ENCODE peak calls at places on chromosomes 4 and X, in six cellular contexts. One of them, this sample, is unnamed.

GRCh38 chr4:8201341-8201781 is 2.3 kb downstream of the SH3TC1 start:
- DNase-seq in adipocyte: no peak
- DNase-seq in HTR-8/SVneo: no peak
- DNase-seq in brain pericyte: no peak
- DNase-seq in activated T-cell treated with anti-CD3 and anti-CD28 coated beads, Interleukin-2, amount 50 U/mL, for 72 hours: peak; percentile 41
- DNase-seq in effector memory CD4-positive, alpha-beta T cell: no peak
- DNase-seq in this sample: no peak

GRCh38 chrX:49784747-49785280 is 44.3 kb upstream of the PAGE4 start:
- DNase-seq in adipocyte: no peak
- DNase-seq in HTR-8/SVneo: no peak
- DNase-seq in activated T-cell treated with anti-CD3 and anti-CD28 coated beads, Interleukin-2, amount 50 U/mL, for 72 hours: no peak
- DNase-seq in brain pericyte: no peak
- DNase-seq in effector memory CD4-positive, alpha-beta T cell: no peak
- DNase-seq in this sample: no peak

GRCh38 chr4:38684951-38685350 is 21.0 kb downstream of the KLF3 start:
- DNase-seq in effector memory CD4-positive, alpha-beta T cell: no peak
- DNase-seq in adipocyte: no peak
- DNase-seq in activated T-cell treated with anti-CD3 and anti-CD28 coated beads, Interleukin-2, amount 50 U/mL, for 72 hours: no peak
- DNase-seq in HTR-8/SVneo: no peak
- DNase-seq in brain pericyte: no peak
- DNase-seq in this sample: no peak

GRCh38 chrX:9147086-9147485 is 113.2 kb upstream of the FAM9B start:
- DNase-seq in effector memory CD4-positive, alpha-beta T cell: no peak
- DNase-seq in adipocyte: no peak
- DNase-seq in HTR-8/SVneo: no peak
- DNase-seq in brain pericyte: no peak
- DNase-seq in activated T-cell treated with anti-CD3 and anti-CD28 coated beads, Interleukin-2, amount 50 U/mL, for 72 hours: no peak
- DNase-seq in this sample: no peak

GRCh38 chrX:9899640-9900075 is 67.5 kb upstream of the CLDN34 start:
- DNase-seq in adipocyte: peak; percentile 67
- DNase-seq in activated T-cell treated with anti-CD3 and anti-CD28 coated beads, Interleukin-2, amount 50 U/mL, for 72 hours: no peak
- DNase-seq in HTR-8/SVneo: no peak
- DNase-seq in effector memory CD4-positive, alpha-beta T cell: no peak
- DNase-seq in brain pericyte: no peak
- DNase-seq in this sample: no peak

GRCh38 chr4:171142639-171143038 is 670.6 kb upstream of the GALNTL6 start:
- DNase-seq in HTR-8/SVneo: no peak
- DNase-seq in effector memory CD4-positive, alpha-beta T cell: no peak
- DNase-seq in brain pericyte: no peak
- DNase-seq in adipocyte: peak; percentile 0
- DNase-seq in activated T-cell treated with anti-CD3 and anti-CD28 coated beads, Interleukin-2, amount 50 U/mL, for 72 hours: no peak
- DNase-seq in this sample: no peak

GRCh38 chrX:3176439-3176820 is 135.2 kb downstream of the ARSF start:
- DNase-seq in effector memory CD4-positive, alpha-beta T cell: no peak
- DNase-seq in activated T-cell treated with anti-CD3 and anti-CD28 coated beads, Interleukin-2, amount 50 U/mL, for 72 hours: no peak
- DNase-seq in adipocyte: peak; percentile 73
- DNase-seq in HTR-8/SVneo: no peak
- DNase-seq in brain pericyte: no peak
- DNase-seq in this sample: no peak

GRCh38 chr4:139760558-139760957 is 94.9 kb downstream of the MGST2 start:
- DNase-seq in activated T-cell treated with anti-CD3 and anti-CD28 coated beads, Interleukin-2, amount 50 U/mL, for 72 hours: no peak
- DNase-seq in HTR-8/SVneo: no peak
- DNase-seq in effector memory CD4-positive, alpha-beta T cell: no peak
- DNase-seq in brain pericyte: no peak
- DNase-seq in adipocyte: no peak
- DNase-seq in this sample: no peak

GRCh38 chrX:101206471-101206870 is 13.1 kb upstream of the DRP2 start:
- DNase-seq in effector memory CD4-positive, alpha-beta T cell: no peak
- DNase-seq in activated T-cell treated with anti-CD3 and anti-CD28 coated beads, Interleukin-2, amount 50 U/mL, for 72 hours: no peak
- DNase-seq in HTR-8/SVneo: peak; percentile 11
- DNase-seq in brain pericyte: no peak
- DNase-seq in adipocyte: peak; percentile 59
- DNase-seq in this sample: no peak

GRCh38 chr4:99715286-99715685 is 57.7 kb upstream of the C4orf54 start:
- DNase-seq in adipocyte: no peak
- DNase-seq in HTR-8/SVneo: no peak
- DNase-seq in effector memory CD4-positive, alpha-beta T cell: no peak
- DNase-seq in activated T-cell treated with anti-CD3 and anti-CD28 coated beads, Interleukin-2, amount 50 U/mL, for 72 hours: no peak
- DNase-seq in brain pericyte: no peak
- DNase-seq in this sample: no peak

GRCh38 chrX:85303544-85303943 is 59.8 kb downstream of the ZNF711 start:
- DNase-seq in HTR-8/SVneo: no peak
- DNase-seq in adipocyte: no peak
- DNase-seq in activated T-cell treated with anti-CD3 and anti-CD28 coated beads, Interleukin-2, amount 50 U/mL, for 72 hours: no peak
- DNase-seq in effector memory CD4-positive, alpha-beta T cell: no peak
- DNase-seq in brain pericyte: no peak
- DNase-seq in this sample: no peak

GRCh38 chr4:88791274-88791673 is 93.6 kb upstream of the NAP1L5 start:
- DNase-seq in brain pericyte: no peak
- DNase-seq in adipocyte: peak; percentile 11
- DNase-seq in effector memory CD4-positive, alpha-beta T cell: no peak
- DNase-seq in activated T-cell treated with anti-CD3 and anti-CD28 coated beads, Interleukin-2, amount 50 U/mL, for 72 hours: no peak
- DNase-seq in HTR-8/SVneo: no peak
- DNase-seq in this sample: no peak

GRCh38 chrX:45697591-45697990 is 496.9 kb upstream of the DIPK2B start:
- DNase-seq in adipocyte: peak; percentile 76
- DNase-seq in brain pericyte: no peak
- DNase-seq in effector memory CD4-positive, alpha-beta T cell: no peak
- DNase-seq in activated T-cell treated with anti-CD3 and anti-CD28 coated beads, Interleukin-2, amount 50 U/mL, for 72 hours: no peak
- DNase-seq in HTR-8/SVneo: peak; percentile 6
- DNase-seq in this sample: no peak

GRCh38 chrX:44974462-44974861 is 101.5 kb downstream of the KDM6A start:
- DNase-seq in effector memory CD4-positive, alpha-beta T cell: no peak
- DNase-seq in HTR-8/SVneo: no peak
- DNase-seq in activated T-cell treated with anti-CD3 and anti-CD28 coated beads, Interleukin-2, amount 50 U/mL, for 72 hours: no peak
- DNase-seq in brain pericyte: no peak
- DNase-seq in adipocyte: peak; percentile 33
- DNase-seq in this sample: no peak

GRCh38 chr4:2829321-2829932 is 14.2 kb upstream of the ADD1 start:
- DNase-seq in adipocyte: no peak
- DNase-seq in effector memory CD4-positive, alpha-beta T cell: no peak
- DNase-seq in brain pericyte: no peak
- DNase-seq in HTR-8/SVneo: no peak
- DNase-seq in activated T-cell treated with anti-CD3 and anti-CD28 coated beads, Interleukin-2, amount 50 U/mL, for 72 hours: no peak
- DNase-seq in this sample: no peak

GRCh38 chrX:153687121-153688039 is at the start of gene SLC6A8:
- DNase-seq in effector memory CD4-positive, alpha-beta T cell: peak; percentile 27
- DNase-seq in activated T-cell treated with anti-CD3 and anti-CD28 coated beads, Interleukin-2, amount 50 U/mL, for 72 hours: peak; percentile 33
- DNase-seq in adipocyte: peak; percentile 79
- DNase-seq in HTR-8/SVneo: peak; percentile 31
- DNase-seq in brain pericyte: no peak
- DNase-seq in this sample: peak; percentile 68

GRCh38 chr4:40245794-40246546 is 49.1 kb downstream of the RHOH start:
- DNase-seq in adipocyte: no peak
- DNase-seq in effector memory CD4-positive, alpha-beta T cell: no peak
- DNase-seq in brain pericyte: no peak
- DNase-seq in HTR-8/SVneo: no peak
- DNase-seq in activated T-cell treated with anti-CD3 and anti-CD28 coated beads, Interleukin-2, amount 50 U/mL, for 72 hours: no peak
- DNase-seq in this sample: no peak

GRCh38 chr4:40276541-40276940 is 58.6 kb upstream of the CHRNA9 start:
- DNase-seq in effector memory CD4-positive, alpha-beta T cell: no peak
- DNase-seq in brain pericyte: no peak
- DNase-seq in activated T-cell treated with anti-CD3 and anti-CD28 coated beads, Interleukin-2, amount 50 U/mL, for 72 hours: no peak
- DNase-seq in adipocyte: no peak
- DNase-seq in HTR-8/SVneo: no peak
- DNase-seq in this sample: no peak

GRCh38 chrX:41087219-41087618 is 2.0 kb downstream of the USP9X start:
- DNase-seq in HTR-8/SVneo: no peak
- DNase-seq in activated T-cell treated with anti-CD3 and anti-CD28 coated beads, Interleukin-2, amount 50 U/mL, for 72 hours: no peak
- DNase-seq in brain pericyte: no peak
- DNase-seq in adipocyte: peak; percentile 23
- DNase-seq in effector memory CD4-positive, alpha-beta T cell: no peak
- DNase-seq in this sample: no peak

GRCh38 chr4:180436366-180436765 is 1806.8 kb upstream of the TENM3 start:
- DNase-seq in HTR-8/SVneo: no peak
- DNase-seq in brain pericyte: no peak
- DNase-seq in effector memory CD4-positive, alpha-beta T cell: no peak
- DNase-seq in activated T-cell treated with anti-CD3 and anti-CD28 coated beads, Interleukin-2, amount 50 U/mL, for 72 hours: no peak
- DNase-seq in adipocyte: peak; percentile 3
- DNase-seq in this sample: no peak

GRCh38 chrX:18464500-18464899 is 39.1 kb downstream of the CDKL5 start:
- DNase-seq in adipocyte: no peak
- DNase-seq in brain pericyte: no peak
- DNase-seq in HTR-8/SVneo: no peak
- DNase-seq in effector memory CD4-positive, alpha-beta T cell: no peak
- DNase-seq in activated T-cell treated with anti-CD3 and anti-CD28 coated beads, Interleukin-2, amount 50 U/mL, for 72 hours: no peak
- DNase-seq in this sample: no peak

GRCh38 chrX:115972717-115973116 is 197.8 kb upstream of the AGTR2 start:
- DNase-seq in effector memory CD4-positive, alpha-beta T cell: no peak
- DNase-seq in activated T-cell treated with anti-CD3 and anti-CD28 coated beads, Interleukin-2, amount 50 U/mL, for 72 hours: no peak
- DNase-seq in brain pericyte: no peak
- DNase-seq in HTR-8/SVneo: no peak
- DNase-seq in adipocyte: no peak
- DNase-seq in this sample: no peak

GRCh38 chr4:185227713-185228278 is 18.4 kb downstream of the SNX25 start:
- DNase-seq in effector memory CD4-positive, alpha-beta T cell: no peak
- DNase-seq in HTR-8/SVneo: no peak
- DNase-seq in adipocyte: no peak
- DNase-seq in brain pericyte: no peak
- DNase-seq in activated T-cell treated with anti-CD3 and anti-CD28 coated beads, Interleukin-2, amount 50 U/mL, for 72 hours: no peak
- DNase-seq in this sample: no peak

GRCh38 chr4:168794881-168795280 is 215.2 kb downstream of the CBR4 start:
- DNase-seq in HTR-8/SVneo: no peak
- DNase-seq in brain pericyte: no peak
- DNase-seq in effector memory CD4-positive, alpha-beta T cell: no peak
- DNase-seq in activated T-cell treated with anti-CD3 and anti-CD28 coated beads, Interleukin-2, amount 50 U/mL, for 72 hours: no peak
- DNase-seq in adipocyte: no peak
- DNase-seq in this sample: no peak

GRCh38 chr4:185712350-185713024 is 99.5 kb downstream of the SORBS2 start:
- DNase-seq in brain pericyte: no peak
- DNase-seq in HTR-8/SVneo: no peak
- DNase-seq in effector memory CD4-positive, alpha-beta T cell: no peak
- DNase-seq in activated T-cell treated with anti-CD3 and anti-CD28 coated beads, Interleukin-2, amount 50 U/mL, for 72 hours: no peak
- DNase-seq in adipocyte: no peak
- DNase-seq in this sample: no peak

GRCh38 chr4:139603576-139604387 is 47.8 kb upstream of the SETD7 start:
- DNase-seq in adipocyte: peak; percentile 88
- DNase-seq in activated T-cell treated with anti-CD3 and anti-CD28 coated beads, Interleukin-2, amount 50 U/mL, for 72 hours: peak; percentile 23
- DNase-seq in effector memory CD4-positive, alpha-beta T cell: no peak
- DNase-seq in brain pericyte: no peak
- DNase-seq in HTR-8/SVneo: peak; percentile 57
- DNase-seq in this sample: no peak

GRCh38 chrX:65679071-65679540 is 11.7 kb downstream of the MSN start:
- DNase-seq in brain pericyte: no peak
- DNase-seq in adipocyte: no peak
- DNase-seq in activated T-cell treated with anti-CD3 and anti-CD28 coated beads, Interleukin-2, amount 50 U/mL, for 72 hours: no peak
- DNase-seq in effector memory CD4-positive, alpha-beta T cell: no peak
- DNase-seq in HTR-8/SVneo: no peak
- DNase-seq in this sample: no peak

GRCh38 chr4:121216438-121216837 is 52.3 kb upstream of the TNIP3 start:
- DNase-seq in effector memory CD4-positive, alpha-beta T cell: no peak
- DNase-seq in brain pericyte: no peak
- DNase-seq in HTR-8/SVneo: no peak
- DNase-seq in adipocyte: no peak
- DNase-seq in activated T-cell treated with anti-CD3 and anti-CD28 coated beads, Interleukin-2, amount 50 U/mL, for 72 hours: no peak
- DNase-seq in this sample: no peak

GRCh38 chrX:118976599-118977340 is 2.4 kb downstream of the LONRF3 start:
- DNase-seq in HTR-8/SVneo: no peak
- DNase-seq in brain pericyte: no peak
- DNase-seq in adipocyte: peak; percentile 7
- DNase-seq in effector memory CD4-positive, alpha-beta T cell: peak; percentile 18
- DNase-seq in activated T-cell treated with anti-CD3 and anti-CD28 coated beads, Interleukin-2, amount 50 U/mL, for 72 hours: peak; percentile 17
- DNase-seq in this sample: no peak